ENCODE peak calls at places on chromosome 19, in eight cellular contexts. U is fibroblast of mammary gland, B is lower leg skin, G is IMR-90, V is A673, M is brain microvascular endothelial cell, C is thoracic aorta, S is retinal pigment epithelial cell. T is an unnamed sample.

GRCh38 chr19:3809881-3810707 is 23.9 kb upstream of the MATK start:
- DNase-seq in U (no peak), B (no peak), G (no peak), V (no peak), M (no peak), C (no peak), S (no peak), T (no peak)

GRCh38 chr19:12727745-12728433 is 4.2 kb upstream of the TNPO2 start:
- DNase-seq in U (no peak), B (no peak), G (no peak), V (no peak), M (no peak), C (no peak), S (no peak), T (no peak)

GRCh38 chr19:53079313-53079924 is 23.8 kb downstream of the ZNF160 start:
- DNase-seq in U (no peak), B (no peak), G (no peak), V (no peak), M (no peak), C (no peak), S (no peak), T (no peak)

GRCh38 chr19:14370169-14370998 is 10.9 kb upstream of the ADGRE5 start:
- DNase-seq in U (no peak), B (no peak), G (no peak), V (no peak), M (no peak), C (no peak), S (no peak), T (no peak)

GRCh38 chr19:29697523-29698261 is 17.4 kb downstream of the C19orf12 start:
- DNase-seq in U (no peak), B (no peak), G (no peak), V (no peak), M (no peak), C (no peak), S (no peak), T (no peak)

GRCh38 chr19:5068251-5069090 is 99.6 kb downstream of the KDM4B start:
- DNase-seq in U (no peak), B (no peak), G (no peak), V (no peak), M (no peak), C (no peak), S (no peak), T (no peak)

GRCh38 chr19:42816901-42817300 is 51.4 kb upstream of the PSG8 start:
- DNase-seq in U (no peak), B (no peak), G (peak), V (peak), M (no peak), C (no peak), S (no peak), T (no peak)

GRCh38 chr19:1856698-1857603 is 6.4 kb downstream of the KLF16 start:
- DNase-seq in U (peak), B (peak), G (peak), V (no peak), M (peak), C (peak), S (no peak), T (no peak)

GRCh38 chr19:31718041-31718440 is 368.8 kb upstream of the TSHZ3 start:
- DNase-seq in U (peak), B (no peak), G (no peak), V (no peak), M (no peak), C (no peak), S (no peak), T (no peak)

GRCh38 chr19:18144906-18145305 is 8.1 kb upstream of the PIK3R2 start:
- DNase-seq in U (no peak), B (no peak), G (no peak), V (no peak), M (no peak), C (no peak), S (no peak), T (no peak)

GRCh38 chr19:6587093-6587820 is 3.7 kb downstream of the CD70 start:
- DNase-seq in U (peak), B (no peak), G (no peak), V (peak), M (no peak), C (no peak), S (no peak), T (no peak)

GRCh38 chr19:2719910-2720776 is 1.0 kb downstream of the DIRAS1 start:
- DNase-seq in U (peak), B (no peak), G (peak), V (peak), M (peak), C (no peak), S (peak), T (no peak)

GRCh38 chr19:33795370-33796163 is 1.1 kb upstream of the KCTD15 start:
- DNase-seq in U (peak), B (peak), G (peak), V (peak), M (peak), C (no peak), S (no peak), T (peak)

GRCh38 chr19:18675779-18676178 is 7.7 kb upstream of the CRTC1 start:
- DNase-seq in U (peak), B (no peak), G (no peak), V (peak), M (no peak), C (no peak), S (no peak), T (no peak)

GRCh38 chr19:571127-571974 is 1.0 kb upstream of the BSG start:
- DNase-seq in U (peak), B (peak), G (peak), V (peak), M (no peak), C (no peak), S (no peak), T (no peak)

GRCh38 chr19:1610579-1610978 is 5.3 kb upstream of the UQCR11 start:
- DNase-seq in U (no peak), B (no peak), G (no peak), V (no peak), M (no peak), C (no peak), S (no peak), T (no peak)

GRCh38 chr19:33100894-33101644 is 20.1 kb downstream of the GPATCH1 start:
- DNase-seq in U (no peak), B (no peak), G (no peak), V (no peak), M (no peak), C (no peak), S (no peak), T (no peak)

GRCh38 chr19:54893406-54893805 is 12.5 kb upstream of the NCR1 start:
- DNase-seq in U (no peak), B (no peak), G (no peak), V (no peak), M (no peak), C (no peak), S (no peak), T (no peak)

GRCh38 chr19:48292798-48293197 is 22.9 kb downstream of the ZNF114 start:
- DNase-seq in U (peak), B (no peak), G (peak), V (peak), M (peak), C (no peak), S (no peak), T (no peak)

GRCh38 chr19:2446390-2446789 is 10.4 kb downstream of the LMNB2 start:
- DNase-seq in U (no peak), B (no peak), G (no peak), V (no peak), M (no peak), C (no peak), S (peak), T (no peak)

GRCh38 chr19:46732966-46733692 is 12.7 kb upstream of the FKRP start:
- DNase-seq in U (peak), B (no peak), G (peak), V (no peak), M (peak), C (no peak), S (no peak), T (no peak)

DNA sequence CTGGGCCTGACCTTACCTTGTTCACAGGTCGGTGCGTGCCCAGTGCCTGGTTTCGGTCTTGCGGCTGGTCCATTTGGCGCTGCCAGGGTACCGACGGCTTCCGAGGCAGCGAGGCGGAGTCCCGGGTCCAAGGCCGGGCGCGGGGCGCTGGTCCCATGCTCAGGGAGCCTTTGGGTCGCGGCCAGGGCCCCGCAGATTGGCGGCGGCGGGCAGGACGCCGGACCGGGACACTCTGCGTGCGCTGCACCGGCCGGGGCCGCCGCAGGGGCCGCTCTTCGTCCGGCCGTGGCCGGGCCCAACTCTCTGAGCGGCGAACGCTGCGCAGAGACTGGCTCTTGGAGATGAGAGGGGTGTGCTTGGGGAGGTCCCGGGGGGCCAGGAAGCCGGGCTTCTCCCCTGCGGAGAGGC is 3.3 kb upstream of the WIZ start:
- DNase-seq in U (no peak), B (no peak), G (no peak), V (no peak), M (no peak), C (no peak), S (no peak), T (no peak)
- H3K4me3 ChIP-seq in U (peak), B (no peak), G (peak), V (no peak), M (peak), C (peak), S (peak), T (peak)

DNA sequence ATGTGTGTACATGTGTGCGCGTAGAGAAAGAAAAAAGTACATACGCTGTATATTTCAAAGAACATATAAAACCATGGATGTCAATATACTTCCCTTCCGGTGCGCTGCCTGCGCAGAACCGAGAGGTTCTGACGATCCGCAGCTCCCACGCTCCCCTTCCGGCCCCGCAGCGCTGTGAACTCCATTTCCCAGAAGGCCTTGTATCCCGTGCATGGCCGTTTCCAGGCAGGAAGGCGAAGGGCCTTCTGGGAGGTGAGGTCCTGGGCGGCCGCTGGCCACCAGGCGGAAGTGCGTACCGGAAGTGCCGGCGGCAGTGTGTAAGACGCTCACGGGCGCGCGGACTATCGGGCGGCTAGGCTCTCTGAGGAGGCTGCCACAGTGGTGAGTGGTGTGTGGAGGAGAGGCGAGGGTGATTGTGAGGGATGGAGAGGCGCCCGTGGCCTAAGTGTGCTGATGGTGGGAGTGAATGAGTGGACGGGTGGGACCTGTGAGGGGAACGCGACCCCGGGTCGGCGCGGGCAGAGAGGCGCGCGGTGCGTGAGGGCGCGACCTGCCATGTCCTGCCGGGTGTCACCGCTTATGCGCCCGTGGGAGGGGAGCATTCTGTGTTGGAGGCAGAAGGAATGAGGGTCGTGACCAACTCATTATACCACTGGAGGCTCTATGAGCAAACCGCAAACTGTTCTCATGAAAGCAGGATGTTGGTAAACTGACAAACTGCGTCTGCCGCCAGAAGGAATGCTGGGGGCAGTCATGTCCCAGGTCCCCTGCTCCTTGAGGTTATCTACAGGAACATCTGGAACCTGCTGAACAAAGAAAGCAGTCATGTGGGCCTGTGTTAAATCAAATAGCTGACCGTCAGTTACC is at the start of gene ERVK3-1:
- DNase-seq in U (peak), B (peak), G (peak), V (peak), M (peak), C (peak), S (peak), T (peak)
- TF ChIP-seq CTCF in U (no peak), B (no peak), G (no peak), V (no peak), M (no peak), C (no peak), S (no peak), T (no peak)

DNA sequence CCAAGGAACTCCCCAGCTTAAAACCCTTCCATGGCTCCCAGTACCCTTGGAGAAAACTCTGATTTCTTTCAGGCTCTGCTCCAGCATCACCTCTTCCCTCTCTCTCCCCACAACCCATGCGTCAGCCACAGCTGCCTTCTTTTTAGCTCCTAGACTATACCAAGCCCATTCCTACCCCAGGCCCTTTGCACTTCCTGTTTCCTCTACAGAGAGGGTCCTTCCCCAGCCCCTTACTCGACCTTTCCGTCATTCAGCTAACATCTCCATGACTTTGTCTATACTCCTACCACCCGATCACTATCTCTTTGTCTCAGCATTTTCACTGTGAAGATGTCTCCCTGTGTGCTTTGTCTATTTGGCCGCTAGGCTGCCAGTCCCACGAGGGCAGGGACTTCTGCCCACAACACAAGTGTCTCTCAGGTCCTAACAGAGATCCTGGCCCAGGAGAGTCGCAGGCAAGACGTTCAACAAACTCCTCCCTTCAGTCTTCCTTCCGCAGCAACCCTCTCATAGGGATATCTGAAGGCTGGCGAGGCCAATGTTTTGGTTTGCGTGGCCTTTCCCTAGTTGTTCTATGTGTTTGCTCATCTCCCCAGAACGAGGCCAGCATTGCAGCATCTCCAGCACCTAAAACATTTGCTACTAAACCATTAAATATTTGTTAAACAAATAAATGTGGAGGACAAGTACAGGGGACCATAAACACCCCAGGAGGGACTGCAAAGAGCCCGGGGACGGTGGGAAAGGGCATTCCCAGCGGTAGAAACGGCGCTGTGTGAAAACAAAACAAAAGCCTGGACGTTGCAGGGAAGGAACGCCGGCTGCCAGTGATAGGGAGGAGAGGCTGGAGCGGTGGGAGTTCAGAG is 816 bp downstream of the CCNP start:
- DNase-seq in U (peak), B (no peak), G (peak), V (no peak), M (peak), C (no peak), S (no peak), T (no peak)
- H3K4me3 ChIP-seq in U (peak), B (no peak), G (peak), V (no peak), M (peak), C (peak), S (peak), T (peak)

GRCh38 chr19:40690699-40691420 is 409 bp upstream of the NUMBL start:
- DNase-seq in U (peak), B (peak), G (peak), V (peak), M (peak), C (peak), S (peak), T (peak)

GRCh38 chr19:40692212-40692551 is 1.7 kb upstream of the NUMBL start:
- DNase-seq in U (no peak), B (no peak), G (no peak), V (no peak), M (no peak), C (no peak), S (no peak), T (no peak)

GRCh38 chr19:40690050-40690698 is at the start of gene NUMBL:
- DNase-seq in U (no peak), B (no peak), G (no peak), V (no peak), M (no peak), C (no peak), S (no peak), T (no peak)

GRCh38 chr19:40693150-40693788 is 2.8 kb upstream of the NUMBL start:
- DNase-seq in U (no peak), B (no peak), G (no peak), V (no peak), M (no peak), C (no peak), S (no peak), T (no peak)

GRCh38 chr19:40691421-40692211 is 1.2 kb upstream of the NUMBL start:
- DNase-seq in U (peak), B (no peak), G (no peak), V (peak), M (no peak), C (no peak), S (no peak), T (no peak)
- TF ChIP-seq CTCF in U (no peak), B (no peak), G (no peak), V (no peak), M (no peak), C (no peak), S (no peak), T (no peak)

GRCh38 chr19:16566161-16566560 is 6.1 kb downstream of the SLC35E1 start:
- DNase-seq in U (no peak), B (peak), G (no peak), V (no peak), M (no peak), C (no peak), S (no peak), T (no peak)

GRCh38 chr19:16564842-16565241 is 7.4 kb downstream of the SLC35E1 start:
- DNase-seq in U (no peak), B (no peak), G (no peak), V (no peak), M (no peak), C (no peak), S (no peak), T (no peak)

GRCh38 chr19:16562608-16563025 is 9.6 kb downstream of the SLC35E1 start:
- DNase-seq in U (no peak), B (no peak), G (no peak), V (no peak), M (no peak), C (no peak), S (no peak), T (no peak)

GRCh38 chr19:16569609-16570320 is 2.5 kb downstream of the SLC35E1 start:
- DNase-seq in U (no peak), B (no peak), G (no peak), V (no peak), M (no peak), C (no peak), S (no peak), T (no peak)

DNA sequence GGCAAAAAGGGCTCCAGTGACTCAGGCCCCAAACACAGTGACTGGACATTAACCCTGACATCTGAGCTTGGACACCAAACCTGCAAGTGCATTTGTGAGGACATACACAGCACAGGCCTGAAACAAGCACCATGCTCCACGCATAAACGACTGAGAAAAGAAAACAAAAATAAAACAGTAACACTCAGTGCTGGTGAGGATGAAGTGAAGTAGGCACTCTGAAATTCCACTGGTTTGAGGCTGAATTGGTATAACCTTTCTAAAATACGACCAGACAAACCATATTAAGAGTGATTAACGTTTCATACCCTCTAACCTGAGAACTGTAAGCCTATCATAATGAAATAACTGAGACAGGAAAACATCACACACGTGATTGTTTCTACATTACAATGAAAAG is 5.5 kb downstream of the SLC35E1 start:
- DNase-seq in U (no peak), B (no peak), G (no peak), V (no peak), M (no peak), C (no peak), S (no peak), T (no peak)
- H3K4me3 ChIP-seq in U (no peak), B (no peak), G (no peak), V (no peak), M (no peak), C (no peak), S (no peak), T (no peak)

GRCh38 chr19:10228393-10228792 is 2.7 kb downstream of the S1PR2 start:
- DNase-seq in U (no peak), B (no peak), G (no peak), V (no peak), M (no peak), C (no peak), S (no peak), T (no peak)

GRCh38 chr19:10226021-10226375 is 5.1 kb downstream of the S1PR2 start:
- DNase-seq in U (no peak), B (no peak), G (no peak), V (no peak), M (no peak), C (no peak), S (no peak), T (no peak)

GRCh38 chr19:10228925-10229324 is 2.2 kb downstream of the S1PR2 start:
- DNase-seq in U (peak), B (no peak), G (peak), V (peak), M (peak), C (no peak), S (no peak), T (no peak)

GRCh38 chr19:10226376-10227214 is 4.5 kb downstream of the S1PR2 start:
- DNase-seq in U (peak), B (peak), G (peak), V (no peak), M (peak), C (no peak), S (no peak), T (no peak)

DNA sequence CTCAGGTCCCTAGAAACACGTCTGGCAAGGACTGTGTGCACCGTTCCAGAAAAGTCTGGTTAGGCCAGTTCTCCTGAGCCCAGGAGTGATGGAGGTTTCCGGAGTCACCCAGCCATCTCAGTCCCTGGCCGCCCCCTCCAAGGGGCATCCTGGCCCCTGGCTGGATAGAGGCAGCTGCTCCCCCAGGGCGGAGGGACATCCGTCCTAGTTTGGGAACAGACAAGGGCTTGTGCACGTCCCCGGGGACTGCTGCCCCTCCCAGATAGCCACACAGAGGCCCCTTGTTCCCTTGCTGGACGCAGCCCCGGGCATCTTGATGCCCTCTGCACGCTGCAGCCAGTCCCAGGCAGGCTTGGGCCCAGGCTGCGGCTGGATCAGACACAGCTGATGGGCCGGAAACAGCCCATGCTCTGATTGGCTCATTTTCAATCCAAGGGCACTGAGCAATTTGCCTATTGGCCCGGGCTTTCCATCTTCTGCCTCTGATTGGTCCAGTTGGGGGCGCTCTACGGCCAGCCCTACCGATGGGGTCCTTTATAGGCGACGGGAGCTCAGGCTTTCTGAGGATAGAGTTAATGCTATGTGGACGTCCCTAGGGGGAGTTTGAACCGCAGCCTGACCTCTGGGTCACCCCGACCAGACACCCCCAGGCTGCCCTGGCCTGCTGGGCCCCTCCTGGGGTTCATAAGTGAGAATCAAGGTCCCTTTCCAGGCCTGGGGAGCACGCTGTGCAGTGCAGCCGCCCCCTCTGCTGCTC is 3.7 kb downstream of the S1PR2 start:
- DNase-seq in U (peak), B (peak), G (no peak), V (no peak), M (no peak), C (no peak), S (no peak), T (no peak)
- TF ChIP-seq CTCF in U (no peak), B (no peak), G (peak), V (peak), M (peak), C (no peak), S (no peak), T (no peak)

T was measured in astrocyte of the cerebellum.